ENCODE peak calls at places on chromosomes 5 and 9, in six cellular contexts. Y is HCT116, Q is GM23248, Z is SK-N-SH, E is neural progenitor cell, W is MM.1S. C is an unnamed sample.

GRCh38 chr5:371811-372555 is 50.5 kb downstream of the AHRR start:
- DNase-seq in Y (no peak), Q (peak), Z (peak), E (no peak), W (no peak), C (no peak)

GRCh38 chr5:126811515-126812198 is 34.7 kb downstream of the LMNB1 start:
- DNase-seq in Y (no peak), Q (peak), Z (no peak), E (no peak), W (no peak), C (no peak)

GRCh38 chr5:169139381-169140125 is 161.4 kb downstream of the SLIT3 start:
- DNase-seq in Y (no peak), Q (no peak), Z (no peak), E (no peak), W (no peak), C (peak)

GRCh38 chr9:93962041-93962440 is 6.9 kb upstream of the BARX1 start:
- DNase-seq in Y (no peak), Q (peak), Z (no peak), E (no peak), W (no peak), C (no peak)

GRCh38 chr5:175745212-175745611 is 87.3 kb downstream of the HRH2 start:
- DNase-seq in Y (no peak), Q (no peak), Z (no peak), E (no peak), W (no peak), C (peak)

GRCh38 chr5:150517272-150518152 is 9.6 kb downstream of the NDST1 start:
- DNase-seq in Y (peak), Q (peak), Z (peak), E (no peak), W (no peak), C (peak)

GRCh38 chr9:19198406-19198805 is 32.1 kb upstream of the DENND4C start:
- DNase-seq in Y (no peak), Q (no peak), Z (no peak), E (no peak), W (no peak), C (no peak)

GRCh38 chr9:31471041-31471440 is 913.4 kb upstream of the ACO1 start:
- DNase-seq in Y (no peak), Q (no peak), Z (no peak), E (no peak), W (no peak), C (no peak)

GRCh38 chr5:117533792-117534191 is 959.2 kb upstream of the SEMA6A start:
- DNase-seq in Y (no peak), Q (no peak), Z (no peak), E (no peak), W (no peak), C (no peak)

GRCh38 chr5:3011764-3012017 is 260.2 kb upstream of the IRX2 start:
- DNase-seq in Y (no peak), Q (no peak), Z (no peak), E (no peak), W (no peak), C (no peak)

GRCh38 chr5:16809816-16810502 is 126.1 kb downstream of the MYO10 start:
- DNase-seq in Y (no peak), Q (peak), Z (no peak), E (peak), W (no peak), C (no peak)

GRCh38 chr9:89992326-89993208 is 387.8 kb downstream of the GADD45G start:
- DNase-seq in Y (no peak), Q (no peak), Z (no peak), E (no peak), W (no peak), C (no peak)

GRCh38 chr9:21549251-21549765 is 67.2 kb upstream of the IFNE start:
- DNase-seq in Y (no peak), Q (peak), Z (no peak), E (no peak), W (no peak), C (peak)

GRCh38 chr5:57262533-57262932 is 88.7 kb downstream of the GPBP1 start:
- DNase-seq in Y (no peak), Q (peak), Z (no peak), E (no peak), W (no peak), C (no peak)

GRCh38 chr9:1050125-1050895 is at the start of gene DMRT2:
- DNase-seq in Y (peak), Q (peak), Z (peak), E (no peak), W (peak), C (no peak)

GRCh38 chr5:5705010-5705409 is 282.5 kb downstream of the ICE1 start:
- DNase-seq in Y (no peak), Q (no peak), Z (no peak), E (no peak), W (no peak), C (no peak)
- H3K9ac ChIP-seq in Y (no peak), Q (no peak), Z (no peak), E (no peak), W (no peak), C (no peak)

GRCh38 chr9:122780026-122780425 is 8.7 kb upstream of the OR5C1 start:
- DNase-seq in Y (no peak), Q (no peak), Z (no peak), E (no peak), W (no peak), C (peak)
- TF ChIP-seq EZH2phosphoT487 in Y (no peak), Q (no peak), Z (no peak), E (no peak), W (no peak), C (no peak)

GRCh38 chr5:29387384-29387783 is 1806.1 kb upstream of the CDH6 start:
- DNase-seq in Y (no peak), Q (no peak), Z (no peak), E (no peak), W (no peak), C (no peak)

GRCh38 chr5:29378104-29378503 is 1815.4 kb upstream of the CDH6 start:
- DNase-seq in Y (no peak), Q (no peak), Z (no peak), E (no peak), W (no peak), C (peak)

GRCh38 chr5:29379619-29380018 is 1813.9 kb upstream of the CDH6 start:
- DNase-seq in Y (no peak), Q (no peak), Z (no peak), E (no peak), W (peak), C (no peak)

GRCh38 chr5:29380029-29380428 is 1813.5 kb upstream of the CDH6 start:
- DNase-seq in Y (no peak), Q (no peak), Z (no peak), E (no peak), W (no peak), C (no peak)

GRCh38 chr5:29382735-29383280 is 1810.7 kb upstream of the CDH6 start:
- DNase-seq in Y (no peak), Q (peak), Z (no peak), E (no peak), W (no peak), C (no peak)
- H3K9ac ChIP-seq in Y (no peak), Q (no peak), Z (no peak), E (no peak), W (no peak), C (no peak)

GRCh38 chr9:92313624-92314012 is 11.5 kb downstream of the NOL8 start:
- DNase-seq in Y (no peak), Q (no peak), Z (no peak), E (no peak), W (no peak), C (no peak)

GRCh38 chr9:92310562-92310961 is 14.6 kb downstream of the NOL8 start:
- DNase-seq in Y (no peak), Q (no peak), Z (no peak), E (no peak), W (no peak), C (no peak)

GRCh38 chr9:92308893-92309292 is 15.4 kb upstream of the IARS1 start:
- DNase-seq in Y (no peak), Q (peak), Z (no peak), E (no peak), W (no peak), C (no peak)

GRCh38 chr9:92315456-92315855 is 9.7 kb downstream of the NOL8 start:
- DNase-seq in Y (no peak), Q (no peak), Z (no peak), E (no peak), W (no peak), C (no peak)

DNA sequence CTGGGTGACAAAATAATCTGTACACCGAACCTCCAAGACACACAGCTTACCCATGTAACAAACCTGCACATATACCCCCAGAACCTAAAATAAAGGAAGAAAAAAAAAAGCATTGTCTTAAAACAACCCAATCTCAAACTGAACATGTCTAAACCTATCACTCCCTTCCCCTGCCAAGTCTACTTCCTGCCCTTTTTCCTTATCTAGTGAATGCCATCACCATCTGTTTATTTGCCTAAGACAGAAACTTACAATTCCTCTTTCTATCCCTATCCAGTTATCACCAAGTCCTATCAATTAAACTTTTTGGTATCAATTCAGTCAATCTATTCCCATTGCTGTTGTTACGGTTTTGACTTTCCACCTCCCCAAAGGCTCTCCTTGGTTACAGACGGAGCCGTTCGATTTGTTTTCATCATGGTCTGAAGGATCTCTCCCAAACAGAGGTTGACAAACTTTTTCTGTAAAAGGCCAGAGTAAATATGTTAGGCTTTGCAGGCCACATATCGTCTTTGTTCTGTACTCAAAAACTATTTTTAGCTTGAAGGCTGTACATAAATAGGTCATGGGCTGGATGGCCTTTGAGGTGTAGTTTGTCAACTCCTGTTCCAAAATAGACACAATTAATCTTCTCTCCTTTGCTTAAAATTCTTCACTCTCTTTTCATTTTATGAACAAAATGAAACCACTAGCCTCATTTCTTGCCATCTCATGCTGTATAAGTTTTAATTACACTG is 12.1 kb downstream of the NOL8 start:
- DNase-seq in Y (no peak), Q (no peak), Z (no peak), E (no peak), W (no peak), C (no peak)
- TF ChIP-seq EZH2phosphoT487 in Y (no peak), Q (no peak), Z (no peak), E (no peak), W (no peak), C (no peak)

GRCh38 chr5:37532976-37533740 is 154.0 kb downstream of the WDR70 start:
- DNase-seq in Y (peak), Q (no peak), Z (no peak), E (no peak), W (no peak), C (peak)
- H3K9ac ChIP-seq in Y (peak), Q (no peak), Z (no peak), E (no peak), W (no peak), C (no peak)

C was measured in PC-3.